ENCODE peak calls at places on chromosome 6, in four cellular contexts. C, M, Q and J are unnamed samples.

GRCh38 chr6:17091122-17091521 is 10.7 kb upstream of the STMND1 start:
- DNase-seq in M (no peak), C (no peak), Q (no peak), J (no peak)

GRCh38 chr6:145087034-145087433 is 648.3 kb downstream of the EPM2A start:
- DNase-seq in Q (no peak), M (peak), C (no peak), J (no peak)

GRCh38 chr6:63598001-63598250 is 25.6 kb downstream of the LOC128125822 start:
- DNase-seq in M (peak), Q (no peak), C (no peak), J (no peak)

GRCh38 chr6:107646176-107646575 is 156.3 kb downstream of the SOBP start:
- DNase-seq in Q (peak), C (no peak), M (no peak), J (no peak)

GRCh38 chr6:9173229-9173628 is 737.9 kb upstream of the SLC35B3 start:
- DNase-seq in C (no peak), Q (no peak), M (no peak), J (no peak)

GRCh38 chr6:99933129-99933528 is 60.9 kb downstream of the MCHR2 start:
- DNase-seq in M (peak), Q (no peak), C (no peak), J (no peak)

GRCh38 chr6:72715119-72715518 is 93.3 kb downstream of the KCNQ5 start:
- DNase-seq in M (no peak), C (no peak), Q (no peak), J (no peak)

GRCh38 chr6:17081273-17081672 is 20.6 kb upstream of the STMND1 start:
- DNase-seq in C (no peak), M (no peak), Q (no peak), J (no peak)

GRCh38 chr6:21539621-21540100 is 53.9 kb upstream of the SOX4 start:
- DNase-seq in Q (no peak), M (no peak), C (no peak), J (no peak)

GRCh38 chr6:143006787-143007186 is 53.9 kb upstream of the AIG1 start:
- DNase-seq in C (no peak), Q (no peak), M (no peak), J (no peak)

GRCh38 chr6:159679091-159680077 is 13.7 kb downstream of the SOD2 start:
- DNase-seq in C (no peak), Q (no peak), M (peak), J (no peak)

GRCh38 chr6:170189236-170189635 is 101.6 kb downstream of the DLL1 start:
- DNase-seq in M (no peak), Q (no peak), C (no peak), J (peak)

GRCh38 chr6:27076116-27076515 is 171.4 kb upstream of the PRSS16 start:
- DNase-seq in Q (no peak), M (no peak), C (no peak), J (no peak)

GRCh38 chr6:106509420-106510089 is 119.7 kb downstream of the RTN4IP1 start:
- DNase-seq in M (peak), Q (no peak), C (peak), J (no peak)
- TF ChIP-seq CTCF in M (peak), Q (no peak), C (peak), J (no peak)

DNA sequence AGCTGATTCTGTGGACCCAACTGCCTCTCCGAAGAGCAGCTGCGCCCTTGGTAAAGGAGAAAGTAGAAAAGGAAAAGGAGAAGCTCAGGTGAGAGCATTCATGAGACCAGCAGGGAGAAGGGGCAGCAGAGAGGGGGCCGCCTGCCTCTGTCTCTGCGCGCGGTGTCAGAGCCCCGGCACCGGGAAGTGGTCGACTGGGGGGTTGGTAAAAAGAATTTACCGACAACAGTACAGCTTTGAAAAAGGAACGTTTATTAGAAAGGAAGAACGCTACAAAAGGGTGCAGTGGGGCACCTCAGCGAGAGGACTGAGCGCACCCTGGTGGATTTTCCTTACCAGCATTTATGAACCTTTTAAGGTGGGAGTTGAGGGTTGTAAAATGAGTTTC is 61.9 kb downstream of the GPR6 start:
- DNase-seq in C (peak), M (peak), Q (peak), J (peak)
- TF ChIP-seq CTCF in C (peak), M (peak), Q (peak), J (no peak)

DNA sequence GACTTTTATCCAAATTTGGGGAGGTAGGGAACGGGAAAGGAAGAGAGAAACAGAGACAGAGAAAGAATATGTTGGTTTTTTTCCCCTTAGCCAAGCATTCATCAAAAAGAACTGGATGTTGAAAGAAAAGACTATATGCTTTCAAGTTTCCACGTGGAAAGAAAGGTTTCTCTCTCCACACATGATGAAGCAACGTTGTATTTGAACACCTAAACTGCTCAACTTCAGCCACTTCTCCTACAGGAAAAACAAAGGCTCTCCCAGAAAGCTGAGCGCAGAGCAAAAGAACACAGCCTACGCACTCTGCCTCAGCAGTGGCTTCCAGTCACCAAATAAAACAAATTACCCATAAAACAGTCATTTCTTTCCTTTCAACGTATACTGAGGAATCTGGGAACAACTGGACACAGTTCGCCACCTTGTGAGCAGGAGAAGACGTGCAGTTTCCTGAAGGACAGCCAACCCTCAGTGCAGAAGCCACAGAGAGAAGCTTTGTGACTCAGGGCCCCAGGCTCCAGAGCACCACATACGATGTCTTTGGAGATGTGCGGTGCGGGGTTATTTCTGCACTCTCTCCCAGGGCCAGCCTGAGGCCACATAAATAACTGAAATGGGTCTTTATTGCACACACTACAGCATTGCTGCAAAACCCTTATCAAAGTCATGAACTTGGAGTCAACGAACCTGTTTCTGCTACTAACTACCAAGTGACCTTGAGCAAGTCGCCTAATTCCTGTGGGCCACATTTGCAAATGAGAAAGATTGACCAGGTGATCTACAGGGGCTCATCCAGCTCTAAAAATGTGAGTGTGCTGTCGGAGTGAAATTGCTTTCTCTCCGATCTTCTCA is 10.1 kb downstream of the IL17F start:
- DNase-seq in Q (peak), M (peak), C (no peak), J (no peak)
- TF ChIP-seq CTCF in Q (peak), M (peak), C (no peak), J (no peak)

GRCh38 chr6:56757585-56757984 is 114.9 kb upstream of the DST start:
- DNase-seq in C (no peak), Q (peak), M (peak), J (no peak)
- TF ChIP-seq CTCF in C (no peak), Q (peak), M (peak), J (no peak)

DNA sequence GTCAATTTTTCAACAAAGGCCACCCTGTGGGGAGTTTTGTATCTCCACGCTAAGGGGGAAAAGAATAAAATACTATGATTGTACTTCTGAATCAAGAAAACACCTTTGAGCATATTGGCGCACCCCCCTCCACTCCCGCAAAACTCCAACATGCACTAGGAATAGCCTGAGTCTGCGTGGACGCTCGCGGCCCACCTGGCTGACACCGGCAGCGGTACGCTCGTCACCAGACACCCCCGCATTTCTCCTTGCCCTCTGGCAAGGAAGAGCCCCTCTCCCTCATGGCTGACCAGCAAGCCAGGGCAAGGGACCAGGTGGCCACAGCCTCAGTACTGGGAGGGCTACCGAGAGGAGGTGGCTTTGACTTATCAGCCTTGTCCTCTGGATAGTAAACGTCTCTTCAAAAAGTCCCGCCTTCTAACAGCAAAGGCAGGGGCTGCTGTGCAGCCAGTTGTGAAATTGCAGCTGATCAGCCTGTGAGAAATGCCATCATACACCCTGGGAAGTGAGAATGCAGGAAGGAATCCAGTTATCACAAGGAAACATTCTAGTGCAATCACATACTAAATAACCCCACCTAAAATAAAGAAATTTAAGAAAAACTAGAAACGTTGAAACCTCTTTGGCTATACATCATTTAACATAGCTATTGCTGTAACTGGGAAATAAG is 84.2 kb downstream of the HUS1B start:
- DNase-seq in M (no peak), C (no peak), Q (no peak), J (no peak)
- TF ChIP-seq CTCF in M (no peak), C (no peak), Q (no peak), J (no peak)

DNA sequence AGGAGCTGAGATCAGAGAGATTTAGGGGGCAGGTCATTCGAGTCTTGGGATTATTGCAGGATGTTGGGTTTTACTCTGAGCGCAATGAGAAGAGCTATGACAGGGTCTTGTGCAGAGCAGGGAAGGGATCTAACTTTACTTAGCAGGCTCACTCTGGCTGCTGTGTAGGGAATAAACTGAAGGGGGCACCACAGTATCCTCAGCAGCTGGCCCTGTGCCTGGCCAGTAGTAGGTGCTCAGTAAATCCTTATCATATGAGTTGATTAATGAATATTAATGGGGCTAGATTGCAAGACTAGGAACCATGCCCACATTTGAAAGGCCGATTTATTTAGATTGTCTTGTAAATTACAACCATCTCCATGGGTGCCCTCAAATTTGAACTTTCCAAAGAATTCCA is 4.6 kb upstream of the MDGA1 start:
- DNase-seq in M (no peak), C (no peak), Q (no peak), J (no peak)
- TF ChIP-seq CTCF in M (no peak), C (no peak), Q (no peak), J (no peak)

GRCh38 chr6:86192123-86192522 is 549.4 kb upstream of the SYNCRIP start:
- DNase-seq in C (no peak), Q (no peak), M (no peak), J (no peak)
- TF ChIP-seq CTCF in C (no peak), Q (peak), M (no peak), J (no peak)